ENCODE peak calls at places on chromosome 16, in nine cellular contexts. One of them, this sample, is unnamed.

GRCh38 chr16:48963306-48963705 is 318.3 kb downstream of the CBLN1 start:
- DNase-seq in upper lobe of left lung: no peak
- DNase-seq in GM12878: no peak
- DNase-seq in stomach: no peak
- DNase-seq in HCT116: peak
- DNase-seq in GM12891: no peak
- DNase-seq in prostate gland: no peak
- DNase-seq in H1: no peak
- DNase-seq in transverse colon: no peak
- DNase-seq in this sample: no peak

GRCh38 chr16:569445-570254 is at the start of gene PIGQ:
- DNase-seq in GM12891: peak
- DNase-seq in upper lobe of left lung: peak
- DNase-seq in stomach: peak
- DNase-seq in GM12878: no peak
- DNase-seq in HCT116: no peak
- DNase-seq in prostate gland: peak
- DNase-seq in H1: no peak
- DNase-seq in transverse colon: peak
- DNase-seq in this sample: peak

GRCh38 chr16:70664325-70665112 is 18.2 kb downstream of the IL34 start:
- DNase-seq in H1: no peak
- DNase-seq in prostate gland: no peak
- DNase-seq in GM12891: peak
- DNase-seq in upper lobe of left lung: peak
- DNase-seq in stomach: no peak
- DNase-seq in GM12878: no peak
- DNase-seq in transverse colon: no peak
- DNase-seq in HCT116: no peak
- DNase-seq in this sample: peak

GRCh38 chr16:85289760-85290625 is 177.7 kb upstream of the CIBAR2 start:
- DNase-seq in GM12891: no peak
- DNase-seq in HCT116: no peak
- DNase-seq in H1: no peak
- DNase-seq in transverse colon: no peak
- DNase-seq in GM12878: no peak
- DNase-seq in prostate gland: no peak
- DNase-seq in stomach: no peak
- DNase-seq in upper lobe of left lung: no peak
- DNase-seq in this sample: no peak

GRCh38 chr16:51154271-51155171 is 3.5 kb upstream of the SALL1 start:
- DNase-seq in upper lobe of left lung: no peak
- DNase-seq in transverse colon: no peak
- DNase-seq in H1: no peak
- DNase-seq in HCT116: no peak
- DNase-seq in GM12878: no peak
- DNase-seq in stomach: no peak
- DNase-seq in GM12891: no peak
- DNase-seq in prostate gland: no peak
- DNase-seq in this sample: no peak

GRCh38 chr16:67540756-67541155 is 12.1 kb downstream of the RIPOR1 start:
- DNase-seq in prostate gland: no peak
- DNase-seq in H1: no peak
- DNase-seq in stomach: no peak
- DNase-seq in HCT116: no peak
- DNase-seq in GM12878: no peak
- DNase-seq in upper lobe of left lung: no peak
- DNase-seq in GM12891: no peak
- DNase-seq in transverse colon: no peak
- DNase-seq in this sample: no peak

GRCh38 chr16:52581530-52581929 is 34.6 kb upstream of the TOX3 start:
- DNase-seq in H1: no peak
- DNase-seq in transverse colon: no peak
- DNase-seq in stomach: no peak
- DNase-seq in HCT116: no peak
- DNase-seq in prostate gland: no peak
- DNase-seq in upper lobe of left lung: no peak
- DNase-seq in GM12891: no peak
- DNase-seq in GM12878: no peak
- DNase-seq in this sample: no peak

GRCh38 chr16:12837344-12837743 is 33.7 kb upstream of the CPPED1 start:
- DNase-seq in GM12891: no peak
- DNase-seq in stomach: no peak
- DNase-seq in transverse colon: no peak
- DNase-seq in upper lobe of left lung: no peak
- DNase-seq in HCT116: no peak
- DNase-seq in H1: no peak
- DNase-seq in GM12878: no peak
- DNase-seq in prostate gland: no peak
- DNase-seq in this sample: no peak

GRCh38 chr16:80540516-80541305 is at the start of gene DYNLRB2:
- DNase-seq in HCT116: no peak
- DNase-seq in prostate gland: peak
- DNase-seq in transverse colon: peak
- DNase-seq in GM12891: peak
- DNase-seq in GM12878: peak
- DNase-seq in upper lobe of left lung: peak
- DNase-seq in stomach: peak
- DNase-seq in H1: peak
- DNase-seq in this sample: peak

GRCh38 chr16:8720080-8720966 is 45.9 kb downstream of the ABAT start:
- DNase-seq in upper lobe of left lung: no peak
- DNase-seq in stomach: no peak
- DNase-seq in prostate gland: no peak
- DNase-seq in transverse colon: no peak
- DNase-seq in GM12891: peak
- DNase-seq in H1: no peak
- DNase-seq in GM12878: no peak
- DNase-seq in HCT116: no peak
- DNase-seq in this sample: no peak

GRCh38 chr16:72986011-72986410 is 61.9 kb downstream of the ZFHX3 start:
- DNase-seq in upper lobe of left lung: peak
- DNase-seq in GM12891: no peak
- DNase-seq in GM12878: no peak
- DNase-seq in stomach: no peak
- DNase-seq in H1: no peak
- DNase-seq in prostate gland: peak
- DNase-seq in HCT116: no peak
- DNase-seq in transverse colon: no peak
- DNase-seq in this sample: peak

GRCh38 chr16:57563761-57564160 is 21.3 kb downstream of the ADGRG5 start:
- DNase-seq in HCT116: no peak
- DNase-seq in GM12891: no peak
- DNase-seq in transverse colon: no peak
- DNase-seq in GM12878: no peak
- DNase-seq in stomach: no peak
- DNase-seq in H1: no peak
- DNase-seq in upper lobe of left lung: no peak
- DNase-seq in prostate gland: no peak
- DNase-seq in this sample: no peak

GRCh38 chr16:69017036-69017783 is 88.2 kb upstream of the HAS3 start:
- DNase-seq in GM12891: no peak
- DNase-seq in HCT116: peak
- DNase-seq in upper lobe of left lung: no peak
- DNase-seq in H1: no peak
- DNase-seq in GM12878: no peak
- DNase-seq in stomach: no peak
- DNase-seq in prostate gland: no peak
- DNase-seq in transverse colon: no peak
- DNase-seq in this sample: no peak

GRCh38 chr16:85089485-85089884 is 22.8 kb downstream of the CIBAR2 start:
- DNase-seq in transverse colon: no peak
- DNase-seq in stomach: no peak
- DNase-seq in GM12891: no peak
- DNase-seq in GM12878: no peak
- DNase-seq in upper lobe of left lung: peak
- DNase-seq in prostate gland: peak
- DNase-seq in H1: no peak
- DNase-seq in HCT116: no peak
- DNase-seq in this sample: no peak

GRCh38 chr16:70433456-70434103 is 5.3 kb downstream of the ST3GAL2 start:
- DNase-seq in HCT116: no peak
- DNase-seq in GM12878: no peak
- DNase-seq in stomach: no peak
- DNase-seq in GM12891: no peak
- DNase-seq in upper lobe of left lung: peak
- DNase-seq in H1: no peak
- DNase-seq in transverse colon: peak
- DNase-seq in prostate gland: no peak
- DNase-seq in this sample: peak

GRCh38 chr16:56606071-56606687 is 2.2 kb upstream of the MT2A start:
- DNase-seq in GM12891: no peak
- DNase-seq in stomach: no peak
- DNase-seq in transverse colon: no peak
- DNase-seq in GM12878: no peak
- DNase-seq in H1: no peak
- DNase-seq in HCT116: peak
- DNase-seq in prostate gland: peak
- DNase-seq in upper lobe of left lung: no peak
- DNase-seq in this sample: peak

GRCh38 chr16:85413713-85414663 is 199.1 kb upstream of the GSE1 start:
- DNase-seq in H1: no peak
- DNase-seq in transverse colon: no peak
- DNase-seq in HCT116: no peak
- DNase-seq in upper lobe of left lung: no peak
- DNase-seq in stomach: no peak
- DNase-seq in GM12878: no peak
- DNase-seq in GM12891: no peak
- DNase-seq in prostate gland: no peak
- DNase-seq in this sample: peak

DNA sequence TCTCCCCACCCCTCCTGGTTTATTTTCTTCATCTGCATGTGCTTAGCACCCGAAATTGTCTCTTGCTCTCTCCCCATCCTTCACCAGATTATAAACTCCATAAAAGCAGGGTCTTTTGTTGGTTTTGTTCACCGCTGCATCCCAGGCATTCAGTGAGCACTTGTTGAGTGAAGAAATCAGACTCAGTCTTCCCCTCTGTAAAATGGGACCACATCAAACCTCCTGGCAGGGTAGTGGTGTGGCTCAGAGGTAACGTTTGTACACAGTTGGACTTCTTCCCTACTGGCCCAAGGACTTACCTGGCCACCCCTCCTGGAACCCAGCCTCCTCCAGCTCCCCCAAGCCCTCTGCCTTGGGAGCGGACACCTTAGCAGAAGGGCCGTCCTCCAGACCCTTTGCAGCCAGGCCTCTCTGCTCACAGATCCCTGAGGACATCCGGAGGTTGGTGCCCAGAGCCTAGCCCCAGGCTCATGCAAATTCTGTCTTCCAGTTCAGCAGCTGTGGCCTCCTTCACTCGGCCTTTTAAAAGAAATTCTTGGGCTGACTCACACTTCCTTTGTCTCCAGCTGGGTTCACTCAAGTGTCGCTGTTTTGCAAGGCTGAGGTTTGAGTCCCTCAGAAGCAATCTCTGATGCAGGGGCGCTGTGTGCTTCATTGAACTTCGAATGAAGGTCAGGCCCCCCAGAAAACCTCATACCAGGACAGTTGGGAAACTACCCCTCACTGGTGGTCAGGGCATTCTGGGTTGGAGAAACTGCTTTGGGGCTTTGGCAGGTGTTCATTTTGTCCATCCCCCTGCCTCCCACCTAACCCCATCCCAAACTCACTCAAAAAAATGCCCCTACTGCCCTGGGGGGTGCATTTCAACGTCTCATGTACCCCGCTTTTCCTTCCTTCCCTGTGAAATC is 16.8 kb upstream of the RMI2 start:
- DNase-seq in stomach: peak
- DNase-seq in HCT116: peak
- DNase-seq in GM12878: peak
- DNase-seq in H1: peak
- DNase-seq in GM12891: peak
- DNase-seq in transverse colon: peak
- DNase-seq in prostate gland: no peak
- DNase-seq in upper lobe of left lung: peak
- DNase-seq in this sample: no peak
- TF ChIP-seq POLR2A in stomach: no peak
- TF ChIP-seq POLR2A in HCT116: no peak
- TF ChIP-seq POLR2A in GM12878: peak
- TF ChIP-seq POLR2A in H1: no peak
- TF ChIP-seq POLR2A in GM12891: peak
- TF ChIP-seq POLR2A in transverse colon: no peak
- TF ChIP-seq POLR2A in prostate gland: no peak
- TF ChIP-seq POLR2A in upper lobe of left lung: no peak
- TF ChIP-seq POLR2A in this sample: no peak

GRCh38 chr16:89845417-89845816 is 17.1 kb downstream of the SPIRE2 start:
- DNase-seq in HCT116: no peak
- DNase-seq in stomach: no peak
- DNase-seq in GM12891: no peak
- DNase-seq in GM12878: no peak
- DNase-seq in H1: no peak
- DNase-seq in prostate gland: no peak
- DNase-seq in transverse colon: peak
- DNase-seq in upper lobe of left lung: no peak
- DNase-seq in this sample: no peak
- TF ChIP-seq POLR2AphosphoS5 in HCT116: no peak
- TF ChIP-seq POLR2AphosphoS5 in stomach: no peak
- TF ChIP-seq POLR2AphosphoS5 in GM12891: no peak
- TF ChIP-seq POLR2AphosphoS5 in GM12878: no peak
- TF ChIP-seq POLR2AphosphoS5 in H1: no peak
- TF ChIP-seq POLR2AphosphoS5 in prostate gland: no peak
- TF ChIP-seq POLR2AphosphoS5 in transverse colon: no peak
- TF ChIP-seq POLR2AphosphoS5 in upper lobe of left lung: no peak
- TF ChIP-seq POLR2AphosphoS5 in this sample: no peak

GRCh38 chr16:23452572-23453337 is at the start of gene COG7:
- DNase-seq in transverse colon: peak
- DNase-seq in GM12891: peak
- DNase-seq in H1: peak
- DNase-seq in HCT116: peak
- DNase-seq in stomach: peak
- DNase-seq in prostate gland: peak
- DNase-seq in upper lobe of left lung: peak
- DNase-seq in GM12878: peak
- DNase-seq in this sample: peak
- TF ChIP-seq POLR2A in transverse colon: peak
- TF ChIP-seq POLR2A in GM12891: no peak
- TF ChIP-seq POLR2A in H1: no peak
- TF ChIP-seq POLR2A in HCT116: no peak
- TF ChIP-seq POLR2A in stomach: no peak
- TF ChIP-seq POLR2A in prostate gland: peak
- TF ChIP-seq POLR2A in upper lobe of left lung: no peak
- TF ChIP-seq POLR2A in GM12878: peak
- TF ChIP-seq POLR2A in this sample: no peak

DNA sequence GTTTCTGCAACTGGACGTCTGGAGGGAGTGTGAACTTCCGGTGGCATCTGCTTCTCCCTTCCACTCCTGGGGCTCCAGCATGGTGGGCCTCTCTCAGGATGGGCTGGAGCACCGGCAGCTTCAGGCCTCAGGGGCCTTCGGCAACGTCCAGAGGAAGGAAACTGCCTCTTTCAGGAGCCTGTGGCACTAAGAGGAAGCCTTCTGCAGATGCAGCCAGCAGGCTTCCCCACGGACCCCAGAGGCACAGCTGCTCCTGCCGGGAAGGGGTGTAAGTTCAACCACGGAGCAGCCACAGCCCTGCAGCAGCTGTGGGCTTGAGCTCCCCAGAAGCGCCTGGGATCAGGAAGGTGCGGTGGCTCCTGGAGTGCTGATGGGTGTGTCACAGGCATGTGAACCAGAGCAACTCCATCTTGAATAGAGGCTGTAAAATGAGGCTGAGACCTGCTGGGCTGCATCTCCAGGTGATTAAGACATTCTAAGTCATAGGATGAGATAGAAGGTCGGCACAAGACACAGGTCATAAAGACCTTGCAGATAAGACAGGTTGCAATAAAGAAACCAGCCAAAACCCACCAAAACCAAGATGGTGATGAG is 50.8 kb upstream of the KLHDC4 start:
- DNase-seq in transverse colon: no peak
- DNase-seq in GM12891: no peak
- DNase-seq in HCT116: no peak
- DNase-seq in stomach: no peak
- DNase-seq in H1: no peak
- DNase-seq in prostate gland: no peak
- DNase-seq in GM12878: no peak
- DNase-seq in upper lobe of left lung: no peak
- DNase-seq in this sample: no peak
- TF ChIP-seq POLR2AphosphoS5 in transverse colon: no peak
- TF ChIP-seq POLR2AphosphoS5 in GM12891: no peak
- TF ChIP-seq POLR2AphosphoS5 in HCT116: no peak
- TF ChIP-seq POLR2AphosphoS5 in stomach: no peak
- TF ChIP-seq POLR2AphosphoS5 in H1: no peak
- TF ChIP-seq POLR2AphosphoS5 in prostate gland: no peak
- TF ChIP-seq POLR2AphosphoS5 in GM12878: no peak
- TF ChIP-seq POLR2AphosphoS5 in upper lobe of left lung: no peak
- TF ChIP-seq POLR2AphosphoS5 in this sample: no peak